ENCODE peak calls at places on chromosome 6, in five cellular contexts. M is endodermal cell; E is adrenal gland; P is CD8-positive, alpha-beta T cell; C is breast epithelium. O is an unnamed sample. For H3K9me3, the result is how much of the 10 kb centered on the place peaks cover.

GRCh38 chr6:158694913-158695312 is 45.1 kb downstream of the SYTL3 start:
- DNase-seq in M (no peak), E (no peak), P (no peak), C (no peak), O (no peak)

GRCh38 chr6:6758915-6759654 is 170.6 kb downstream of the LY86 start:
- DNase-seq in M (peak), E (peak), P (no peak), C (no peak), O (no peak)

GRCh38 chr6:105326838-105327745 is 75.8 kb downstream of the PREP start:
- DNase-seq in M (no peak), E (peak), P (no peak), C (no peak), O (no peak)

GRCh38 chr6:90274481-90275030 is 22.1 kb downstream of the BACH2 start:
- DNase-seq in M (no peak), E (no peak), P (peak), C (no peak), O (peak)

GRCh38 chr6:12262236-12263061 is 27.7 kb upstream of the EDN1 start:
- DNase-seq in M (no peak), E (no peak), P (no peak), C (no peak), O (no peak)

GRCh38 chr6:72446427-72446826 is 175.4 kb upstream of the KCNQ5 start:
- DNase-seq in M (no peak), E (no peak), P (no peak), C (no peak), O (no peak)

GRCh38 chr6:901696-902455 is 208.9 kb upstream of the EXOC2 start:
- DNase-seq in M (no peak), E (no peak), P (no peak), C (no peak), O (no peak)

GRCh38 chr6:14470697-14471096 is 353.1 kb downstream of the CD83 start:
- DNase-seq in M (no peak), E (no peak), P (no peak), C (no peak), O (no peak)

GRCh38 chr6:121748850-121749249 is 313.4 kb downstream of the GJA1 start:
- DNase-seq in M (peak), E (no peak), P (no peak), C (no peak), O (no peak)

GRCh38 chr6:105609375-105609991 is 206.6 kb upstream of the PREP start:
- DNase-seq in M (no peak), E (peak), P (no peak), C (no peak), O (no peak)

GRCh38 chr6:110367825-110368224 is 9.7 kb upstream of the METTL24 start:
- DNase-seq in M (no peak), E (no peak), P (no peak), C (no peak), O (no peak)

GRCh38 chr6:132780770-132781371 is 17.6 kb downstream of the SLC18B1 start:
- DNase-seq in M (peak), E (no peak), P (no peak), C (no peak), O (no peak)

GRCh38 chr6:6657085-6657819 is 68.7 kb downstream of the LY86 start:
- DNase-seq in M (no peak), E (no peak), P (no peak), C (no peak), O (no peak)

GRCh38 chr6:135870722-135871121 is 19.2 kb downstream of the PDE7B start:
- DNase-seq in M (no peak), E (no peak), P (no peak), C (no peak), O (no peak)

GRCh38 chr6:36510365-36510764 is 36.9 kb downstream of the STK38 start:
- DNase-seq in M (no peak), E (no peak), P (no peak), C (no peak), O (no peak)

GRCh38 chr6:34247481-34248197 is 1.2 kb downstream of the SMIM29 start:
- DNase-seq in M (peak), E (no peak), P (no peak), C (no peak), O (no peak)

GRCh38 chr6:3919130-3919628 is 70.0 kb downstream of the FAM50B start:
- DNase-seq in M (no peak), E (no peak), P (no peak), C (no peak), O (no peak)

GRCh38 chr6:108164815-108165706 is 761 bp upstream of the NR2E1 start:
- DNase-seq in M (peak), E (no peak), P (no peak), C (no peak), O (no peak)
- H3K9me3 ChIP-seq in M (under half), E (under half), P (under half), C (under half), O (under half)

GRCh38 chr6:151021878-151022277 is 156.4 kb downstream of the MTHFD1L start:
- DNase-seq in M (no peak), E (no peak), P (no peak), C (no peak), O (no peak)
- H3K27ac ChIP-seq in M (no peak), E (no peak), P (no peak), C (no peak), O (no peak)

DNA sequence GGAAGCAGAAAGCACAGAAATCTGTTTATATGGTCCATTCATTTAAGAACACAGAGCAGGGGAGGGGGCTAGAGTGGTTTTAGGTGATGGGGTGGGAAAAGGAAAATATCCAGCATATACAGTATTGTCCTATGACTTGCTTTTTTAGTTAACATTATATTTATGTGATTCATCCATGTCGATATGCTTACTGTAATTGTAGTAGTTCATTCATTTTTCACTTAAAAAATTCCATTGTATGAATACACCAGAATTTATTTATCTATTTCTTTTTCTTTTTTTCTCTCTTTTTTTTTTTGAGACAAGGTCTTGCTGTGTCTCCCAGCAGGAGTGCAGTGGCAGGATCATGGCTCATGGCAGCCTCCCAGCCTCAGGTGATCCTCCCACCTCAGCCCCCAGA is 9.6 kb upstream of the PRIM2 start:
- DNase-seq in M (no peak), E (no peak), P (no peak), C (no peak), O (no peak)
- H3K9me3 ChIP-seq in M (under half), E (under half), P (under half), C (under half), O (under half)

DNA sequence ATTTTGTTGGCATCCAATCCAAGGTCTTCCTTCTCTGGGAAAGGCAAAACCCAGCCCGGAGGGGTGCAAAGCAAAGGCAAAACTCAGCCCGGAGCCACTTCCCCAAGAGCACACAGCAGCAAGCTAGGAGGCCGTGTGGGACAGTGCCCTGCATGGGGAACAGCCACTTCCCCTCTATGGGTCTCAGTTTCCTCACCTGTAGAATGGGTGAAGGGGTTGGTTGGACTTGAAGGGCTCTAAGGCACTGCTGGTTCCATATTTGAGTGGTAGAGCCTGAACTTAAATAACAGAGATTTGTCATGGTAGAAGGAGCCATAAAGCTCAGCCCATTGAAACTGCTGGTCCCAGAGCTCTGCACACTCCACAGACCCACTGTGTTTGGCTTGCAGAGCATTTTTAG is 51.3 kb upstream of the CCDC167 start:
- DNase-seq in M (no peak), E (no peak), P (no peak), C (no peak), O (no peak)
- H3K27ac ChIP-seq in M (no peak), E (no peak), P (no peak), C (no peak), O (no peak)

DNA sequence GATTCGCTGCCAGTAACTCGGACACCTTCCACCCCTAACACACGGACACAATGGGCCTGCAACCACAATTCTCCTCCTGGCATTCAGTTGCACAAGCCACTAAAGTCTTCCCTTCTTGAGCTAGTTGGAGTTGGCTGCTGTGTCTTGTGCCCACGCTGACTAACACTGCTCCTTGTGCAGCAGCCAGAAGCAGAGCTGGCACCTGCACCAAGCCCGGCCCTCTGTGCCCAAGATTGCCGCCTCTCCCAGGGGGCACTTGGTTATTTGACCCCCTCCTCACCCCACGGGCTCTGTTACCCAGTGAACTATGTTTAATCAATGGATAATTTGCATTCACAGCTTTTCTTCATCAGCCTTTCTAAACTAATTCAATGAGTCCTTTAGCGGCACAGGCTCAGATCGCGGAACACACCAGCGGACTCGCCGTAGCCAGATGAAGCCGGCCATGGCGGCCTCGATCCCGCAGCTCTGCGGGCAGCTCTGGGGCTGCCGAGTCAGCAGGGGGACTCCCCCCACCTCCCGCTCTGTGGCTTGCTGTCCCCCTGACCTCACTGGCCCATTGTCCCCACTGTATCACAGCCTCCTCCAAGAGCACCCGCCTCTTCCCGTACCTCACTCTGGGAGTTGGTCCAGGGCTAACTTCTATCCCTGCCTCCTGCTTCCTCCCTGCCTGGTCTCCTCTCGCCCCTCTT is 94.8 kb upstream of the AFDN start:
- DNase-seq in M (peak), E (peak), P (no peak), C (no peak), O (no peak)
- H3K9me3 ChIP-seq in M (under half), E (under half), P (under half), C (under half), O (under half)

GRCh38 chr6:29792123-29793035 is 35.2 kb upstream of the HLA-G start:
- DNase-seq in M (peak), E (peak), P (peak), C (peak), O (peak)
- H3K27ac ChIP-seq in M (no peak), E (no peak), P (peak), C (peak), O (peak)

DNA sequence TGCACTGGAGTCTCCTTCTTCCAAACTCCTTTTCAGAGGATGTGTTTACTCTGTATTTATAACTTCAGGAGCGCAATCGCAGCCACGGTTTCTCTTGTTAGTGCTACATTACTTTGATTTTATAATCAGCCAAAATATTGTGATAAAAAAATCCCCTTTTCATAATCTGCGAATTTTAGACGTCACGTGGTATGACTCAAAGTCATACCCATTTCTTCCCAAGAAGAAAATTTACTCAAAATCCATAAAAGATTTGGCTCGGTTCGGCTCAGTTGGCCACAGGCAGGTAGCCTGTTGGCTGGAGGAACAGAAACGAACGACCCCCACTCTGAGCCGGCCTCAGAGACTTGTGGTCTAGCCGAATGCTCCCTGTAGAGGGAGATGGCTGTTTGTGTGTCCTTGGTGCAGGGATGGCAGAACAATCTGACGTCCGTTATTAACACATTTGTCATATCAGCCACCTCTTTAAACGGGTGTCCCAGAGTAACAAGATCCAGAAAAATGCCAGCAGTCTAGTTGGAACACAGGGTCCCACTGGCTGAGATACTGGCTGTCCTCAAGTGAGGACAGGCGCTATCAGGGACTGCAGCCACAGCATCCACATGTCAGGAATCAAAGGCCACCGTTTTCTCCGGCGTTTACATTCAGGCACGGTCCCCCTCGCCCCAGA is 247.6 kb downstream of the DLL1 start:
- DNase-seq in M (no peak), E (no peak), P (no peak), C (no peak), O (no peak)
- H3K9me3 ChIP-seq in M (under half), E (under half), P (under half), C (under half), O (under half)

GRCh38 chr6:16504608-16505007 is 256.7 kb downstream of the ATXN1 start:
- DNase-seq in M (no peak), E (no peak), P (no peak), C (no peak), O (no peak)

GRCh38 chr6:16505711-16506362 is 255.4 kb downstream of the ATXN1 start:
- DNase-seq in M (no peak), E (peak), P (no peak), C (no peak), O (no peak)

GRCh38 chr6:16508959-16509358 is 252.3 kb downstream of the ATXN1 start:
- DNase-seq in M (no peak), E (no peak), P (no peak), C (no peak), O (no peak)

GRCh38 chr6:16503241-16503775 is 258.0 kb downstream of the ATXN1 start:
- DNase-seq in M (no peak), E (no peak), P (no peak), C (no peak), O (no peak)

GRCh38 chr6:16503919-16504554 is 257.2 kb downstream of the ATXN1 start:
- DNase-seq in M (no peak), E (no peak), P (no peak), C (no peak), O (no peak)
- H3K27ac ChIP-seq in M (no peak), E (no peak), P (no peak), C (no peak), O (no peak)

DNA sequence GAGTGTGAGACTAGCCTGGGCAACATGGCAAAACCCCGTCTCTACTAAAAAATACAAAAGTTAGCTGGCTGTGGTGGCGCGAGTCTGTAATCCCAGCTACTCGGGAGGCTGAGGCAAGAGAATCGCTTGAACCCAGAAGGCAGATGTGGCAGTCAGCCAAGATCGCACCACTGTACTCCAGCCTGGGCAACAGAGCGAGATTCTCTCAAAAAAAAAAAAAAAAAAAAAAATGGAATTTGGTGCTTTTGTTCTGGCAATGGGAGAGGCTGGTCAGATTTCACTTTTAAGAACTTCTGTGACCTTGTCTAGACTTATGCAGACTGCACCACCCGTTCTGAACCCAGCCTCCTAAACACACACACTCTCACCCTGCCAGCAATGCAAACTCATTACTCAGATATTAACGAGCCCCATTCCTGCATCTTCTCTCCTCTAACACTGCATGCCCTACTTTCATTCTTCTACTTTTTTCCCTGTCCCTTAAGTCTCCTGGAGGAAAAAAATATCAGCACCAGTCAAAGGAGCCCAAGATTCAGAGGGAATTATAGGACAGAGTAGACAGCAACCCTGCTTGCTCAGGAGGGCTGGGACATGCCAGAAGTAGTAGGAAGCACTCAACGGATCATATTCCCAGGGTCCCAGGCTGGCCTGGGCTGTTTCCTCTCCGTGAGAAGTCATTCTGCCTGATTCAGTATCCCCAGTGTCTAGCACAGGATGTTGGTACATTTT is 4.4 kb downstream of the MOCS1 start:
- DNase-seq in M (no peak), E (no peak), P (no peak), C (no peak), O (no peak)
- H3K9me3 ChIP-seq in M (under half), E (under half), P (under half), C (under half), O (under half)

GRCh38 chr6:159899994-159900745 is 9.4 kb downstream of the MAS1 start:
- DNase-seq in M (no peak), E (no peak), P (no peak), C (no peak), O (no peak)
- H3K27ac ChIP-seq in M (no peak), E (no peak), P (no peak), C (no peak), O (no peak)